ENCODE peak calls at places on chromosomes 1 and 21, in five cellular contexts. One of them, this sample, is unnamed.

GRCh38 chr1:201531551-201532425 is 7.1 kb upstream of the NAV1 start:
- DNase-seq in non-pigmented ciliary epithelial cell: no peak
- DNase-seq in midbrain: no peak
- DNase-seq in naive thymus-derived CD4-positive, alpha-beta T cell: no peak
- DNase-seq in endothelial cell: peak; percentile 14
- DNase-seq in this sample: no peak

GRCh38 chr1:175822575-175822974 is 79.2 kb upstream of the TNR start:
- DNase-seq in non-pigmented ciliary epithelial cell: no peak
- DNase-seq in midbrain: no peak
- DNase-seq in naive thymus-derived CD4-positive, alpha-beta T cell: no peak
- DNase-seq in endothelial cell: no peak
- DNase-seq in this sample: no peak

GRCh38 chr1:222109836-222110235 is 367.9 kb upstream of the DUSP10 start:
- DNase-seq in non-pigmented ciliary epithelial cell: no peak
- DNase-seq in midbrain: no peak
- DNase-seq in naive thymus-derived CD4-positive, alpha-beta T cell: no peak
- DNase-seq in endothelial cell: no peak
- DNase-seq in this sample: no peak

GRCh38 chr1:47624531-47624930 is 186.7 kb downstream of the FOXD2 start:
- DNase-seq in non-pigmented ciliary epithelial cell: no peak
- DNase-seq in midbrain: no peak
- DNase-seq in naive thymus-derived CD4-positive, alpha-beta T cell: no peak
- DNase-seq in endothelial cell: peak; percentile 15
- DNase-seq in this sample: no peak

GRCh38 chr1:215568287-215568692 is 1.2 kb downstream of the KCTD3 start:
- DNase-seq in non-pigmented ciliary epithelial cell: no peak
- DNase-seq in midbrain: peak; percentile 73
- DNase-seq in naive thymus-derived CD4-positive, alpha-beta T cell: no peak
- DNase-seq in endothelial cell: no peak
- DNase-seq in this sample: no peak

GRCh38 chr1:87292684-87293493 is 35.8 kb upstream of the LMO4 start:
- DNase-seq in non-pigmented ciliary epithelial cell: peak; percentile 24
- DNase-seq in midbrain: peak; percentile 81
- DNase-seq in naive thymus-derived CD4-positive, alpha-beta T cell: peak; percentile 6
- DNase-seq in endothelial cell: peak; percentile 71
- DNase-seq in this sample: peak; percentile 40

GRCh38 chr1:91120915-91121314 is 99.1 kb upstream of the ZNF644 start:
- DNase-seq in non-pigmented ciliary epithelial cell: no peak
- DNase-seq in midbrain: no peak
- DNase-seq in naive thymus-derived CD4-positive, alpha-beta T cell: no peak
- DNase-seq in endothelial cell: no peak
- DNase-seq in this sample: no peak

GRCh38 chr1:57468661-57469523 is 45.0 kb upstream of the DAB1 start:
- DNase-seq in non-pigmented ciliary epithelial cell: peak; percentile 40
- DNase-seq in midbrain: no peak
- DNase-seq in naive thymus-derived CD4-positive, alpha-beta T cell: no peak
- DNase-seq in endothelial cell: no peak
- DNase-seq in this sample: no peak

GRCh38 chr1:236103646-236104218 is 38.6 kb upstream of the GPR137B start:
- DNase-seq in non-pigmented ciliary epithelial cell: no peak
- DNase-seq in midbrain: peak; percentile 77
- DNase-seq in naive thymus-derived CD4-positive, alpha-beta T cell: peak; percentile 28
- DNase-seq in endothelial cell: peak; percentile 59
- DNase-seq in this sample: peak; percentile 48

GRCh38 chr1:21871943-21872342 is 59.9 kb downstream of the LDLRAD2 start:
- DNase-seq in non-pigmented ciliary epithelial cell: no peak
- DNase-seq in midbrain: no peak
- DNase-seq in naive thymus-derived CD4-positive, alpha-beta T cell: no peak
- DNase-seq in endothelial cell: no peak
- DNase-seq in this sample: no peak

GRCh38 chr1:26320896-26321295 is 3.1 kb downstream of the CD52 start:
- DNase-seq in non-pigmented ciliary epithelial cell: no peak
- DNase-seq in midbrain: no peak
- DNase-seq in naive thymus-derived CD4-positive, alpha-beta T cell: no peak
- DNase-seq in endothelial cell: no peak
- DNase-seq in this sample: no peak

GRCh38 chr1:51622455-51622913 is 5.6 kb downstream of the OSBPL9 start:
- DNase-seq in non-pigmented ciliary epithelial cell: peak; percentile 31
- DNase-seq in midbrain: no peak
- DNase-seq in naive thymus-derived CD4-positive, alpha-beta T cell: no peak
- DNase-seq in endothelial cell: no peak
- DNase-seq in this sample: peak; percentile 20

GRCh38 chr1:67433830-67434229 is 3.6 kb upstream of the SERBP1 start:
- DNase-seq in non-pigmented ciliary epithelial cell: no peak
- DNase-seq in midbrain: no peak
- DNase-seq in naive thymus-derived CD4-positive, alpha-beta T cell: no peak
- DNase-seq in endothelial cell: no peak
- DNase-seq in this sample: no peak

GRCh38 chr1:204067935-204068334 is 5.0 kb upstream of the SOX13 start:
- DNase-seq in non-pigmented ciliary epithelial cell: no peak
- DNase-seq in midbrain: no peak
- DNase-seq in naive thymus-derived CD4-positive, alpha-beta T cell: no peak
- DNase-seq in endothelial cell: no peak
- DNase-seq in this sample: no peak

GRCh38 chr1:117586747-117587478 is 18.9 kb upstream of the TENT5C start:
- DNase-seq in non-pigmented ciliary epithelial cell: no peak
- DNase-seq in midbrain: no peak
- DNase-seq in naive thymus-derived CD4-positive, alpha-beta T cell: no peak
- DNase-seq in endothelial cell: no peak
- DNase-seq in this sample: no peak

GRCh38 chr1:206941766-206942418 is 4.4 kb downstream of the PIGR start:
- DNase-seq in non-pigmented ciliary epithelial cell: no peak
- DNase-seq in midbrain: no peak
- DNase-seq in naive thymus-derived CD4-positive, alpha-beta T cell: no peak
- DNase-seq in endothelial cell: no peak
- DNase-seq in this sample: no peak

GRCh38 chr1:169765580-169766331 is 29.0 kb downstream of the METTL18 start:
- DNase-seq in non-pigmented ciliary epithelial cell: no peak
- DNase-seq in midbrain: no peak
- DNase-seq in naive thymus-derived CD4-positive, alpha-beta T cell: no peak
- DNase-seq in endothelial cell: no peak
- DNase-seq in this sample: no peak

GRCh38 chr1:235883261-235883927 is 16.7 kb upstream of the LYST start:
- DNase-seq in non-pigmented ciliary epithelial cell: peak; percentile 82
- DNase-seq in midbrain: peak; percentile 72
- DNase-seq in naive thymus-derived CD4-positive, alpha-beta T cell: no peak
- DNase-seq in endothelial cell: no peak
- DNase-seq in this sample: peak; percentile 20

GRCh38 chr1:10761503-10762152 is 34.8 kb downstream of the CASZ1 start:
- DNase-seq in non-pigmented ciliary epithelial cell: no peak
- DNase-seq in midbrain: no peak
- DNase-seq in naive thymus-derived CD4-positive, alpha-beta T cell: no peak
- DNase-seq in endothelial cell: peak; percentile 28
- DNase-seq in this sample: no peak

GRCh38 chr21:28550057-28550825 is 442.4 kb downstream of the LTN1 start:
- DNase-seq in non-pigmented ciliary epithelial cell: no peak
- DNase-seq in midbrain: no peak
- DNase-seq in naive thymus-derived CD4-positive, alpha-beta T cell: no peak
- DNase-seq in endothelial cell: no peak
- DNase-seq in this sample: no peak

GRCh38 chr1:71231751-71232150 is 150.9 kb upstream of the ZRANB2 start:
- DNase-seq in non-pigmented ciliary epithelial cell: no peak
- DNase-seq in midbrain: no peak
- DNase-seq in naive thymus-derived CD4-positive, alpha-beta T cell: no peak
- DNase-seq in endothelial cell: no peak
- DNase-seq in this sample: no peak

GRCh38 chr21:41865002-41865777 is 14.0 kb downstream of the PRDM15 start:
- DNase-seq in non-pigmented ciliary epithelial cell: no peak
- DNase-seq in midbrain: no peak
- DNase-seq in naive thymus-derived CD4-positive, alpha-beta T cell: no peak
- DNase-seq in endothelial cell: no peak
- DNase-seq in this sample: no peak

GRCh38 chr1:239982762-239983161 is 108.9 kb upstream of the FMN2 start:
- DNase-seq in non-pigmented ciliary epithelial cell: no peak
- DNase-seq in midbrain: no peak
- DNase-seq in naive thymus-derived CD4-positive, alpha-beta T cell: no peak
- DNase-seq in endothelial cell: no peak
- DNase-seq in this sample: no peak

GRCh38 chr1:47559944-47560695 is 122.3 kb downstream of the FOXD2 start:
- DNase-seq in non-pigmented ciliary epithelial cell: no peak
- DNase-seq in midbrain: no peak
- DNase-seq in naive thymus-derived CD4-positive, alpha-beta T cell: no peak
- DNase-seq in endothelial cell: no peak
- DNase-seq in this sample: no peak

GRCh38 chr1:152000989-152001630 is 7.5 kb upstream of the S100A10 start:
- DNase-seq in non-pigmented ciliary epithelial cell: no peak
- DNase-seq in midbrain: no peak
- DNase-seq in naive thymus-derived CD4-positive, alpha-beta T cell: no peak
- DNase-seq in endothelial cell: no peak
- DNase-seq in this sample: no peak

GRCh38 chr1:109595540-109595939 is 23.9 kb downstream of the GNAT2 start:
- DNase-seq in non-pigmented ciliary epithelial cell: no peak
- DNase-seq in midbrain: no peak
- DNase-seq in naive thymus-derived CD4-positive, alpha-beta T cell: no peak
- DNase-seq in endothelial cell: no peak
- DNase-seq in this sample: no peak

GRCh38 chr1:16041200-16041599 is 2.4 kb upstream of the CLCNKB start:
- DNase-seq in non-pigmented ciliary epithelial cell: no peak
- DNase-seq in midbrain: no peak
- DNase-seq in naive thymus-derived CD4-positive, alpha-beta T cell: no peak
- DNase-seq in endothelial cell: no peak
- DNase-seq in this sample: no peak

GRCh38 chr21:16205527-16205926 is 475.7 kb downstream of the USP25 start:
- DNase-seq in non-pigmented ciliary epithelial cell: no peak
- DNase-seq in midbrain: no peak
- DNase-seq in naive thymus-derived CD4-positive, alpha-beta T cell: no peak
- DNase-seq in endothelial cell: no peak
- DNase-seq in this sample: no peak

GRCh38 chr1:118788372-118788955 is 199.7 kb downstream of the TBX15 start:
- DNase-seq in non-pigmented ciliary epithelial cell: no peak
- DNase-seq in midbrain: no peak
- DNase-seq in naive thymus-derived CD4-positive, alpha-beta T cell: no peak
- DNase-seq in endothelial cell: no peak
- DNase-seq in this sample: no peak

GRCh38 chr1:195376190-195376589 is 1232.0 kb downstream of the KCNT2 start:
- DNase-seq in non-pigmented ciliary epithelial cell: no peak
- DNase-seq in midbrain: no peak
- DNase-seq in naive thymus-derived CD4-positive, alpha-beta T cell: no peak
- DNase-seq in endothelial cell: no peak
- DNase-seq in this sample: no peak

GRCh38 chr1:203278087-203278884 is 27.0 kb upstream of the BTG2 start:
- DNase-seq in non-pigmented ciliary epithelial cell: no peak
- DNase-seq in midbrain: peak; percentile 89
- DNase-seq in naive thymus-derived CD4-positive, alpha-beta T cell: peak; percentile 57
- DNase-seq in endothelial cell: no peak
- DNase-seq in this sample: no peak

GRCh38 chr1:19163261-19163660 is 46.8 kb downstream of the UBR4 start:
- DNase-seq in non-pigmented ciliary epithelial cell: peak; percentile 49
- DNase-seq in midbrain: no peak
- DNase-seq in naive thymus-derived CD4-positive, alpha-beta T cell: no peak
- DNase-seq in endothelial cell: no peak
- DNase-seq in this sample: no peak